ENCODE peak calls at places on chromosome 1, in eight cellular contexts. D, Z, J, A, O, P, N and U are unnamed samples.

GRCh38 chr1:151536499-151536898 is 3.6 kb upstream of the TUFT1 start:
- DNase-seq in N (no peak), J (no peak), A (no peak), O (no peak), P (no peak), D (no peak), Z (peak; percentile 72), U (no peak)

GRCh38 chr1:244424649-244425334 is 26.9 kb downstream of the ADSS2 start:
- DNase-seq in A (no peak), O (no peak), D (no peak), J (no peak), Z (no peak), N (no peak), P (no peak), U (no peak)

GRCh38 chr1:158045639-158046038 is 52.2 kb downstream of the KIRREL1 start:
- DNase-seq in O (peak; percentile 91), N (no peak), A (no peak), P (no peak), D (no peak), J (peak; percentile 72), Z (no peak), U (no peak)

GRCh38 chr1:173084292-173084691 is 33.6 kb upstream of the TNFSF18 start:
- DNase-seq in N (no peak), D (no peak), J (no peak), A (no peak), O (peak; percentile 53), Z (no peak), P (no peak), U (no peak)

GRCh38 chr1:240739139-240739538 is 127.2 kb upstream of the GREM2 start:
- DNase-seq in P (no peak), N (peak; percentile 34), J (no peak), Z (no peak), A (no peak), O (peak; percentile 60), D (no peak), U (no peak)

GRCh38 chr1:201013991-201014815 is 9.3 kb downstream of the KIF21B start:
- DNase-seq in D (no peak), N (no peak), J (no peak), Z (no peak), O (no peak), P (no peak), A (no peak), U (no peak)

GRCh38 chr1:69611316-69611715 is 43.6 kb downstream of the LRRC7 start:
- DNase-seq in P (no peak), A (no peak), O (no peak), D (no peak), Z (no peak), N (no peak), J (no peak), U (peak; percentile 35)

GRCh38 chr1:172275478-172275877 is 145.0 kb upstream of the C1orf105 start:
- DNase-seq in D (no peak), O (no peak), Z (no peak), N (no peak), J (no peak), A (no peak), P (no peak), U (no peak)

GRCh38 chr1:41192456-41193188 is 49.5 kb downstream of the SCMH1 start:
- DNase-seq in N (no peak), J (no peak), D (no peak), A (no peak), P (no peak), O (no peak), Z (no peak), U (no peak)

GRCh38 chr1:198124665-198125064 is 32.1 kb upstream of the NEK7 start:
- DNase-seq in D (no peak), J (no peak), O (no peak), N (no peak), P (no peak), Z (no peak), A (no peak), U (no peak)

GRCh38 chr1:219062161-219062560 is 111.5 kb upstream of the LYPLAL1 start:
- DNase-seq in A (no peak), D (no peak), P (no peak), O (peak; percentile 47), J (no peak), Z (no peak), N (peak; percentile 66), U (no peak)

GRCh38 chr1:96236156-96236739 is 485.3 kb upstream of the PTBP2 start:
- DNase-seq in N (peak; percentile 73), O (peak; percentile 56), A (no peak), P (peak; percentile 70), J (peak; percentile 35), D (no peak), Z (no peak), U (peak; percentile 38)

DNA sequence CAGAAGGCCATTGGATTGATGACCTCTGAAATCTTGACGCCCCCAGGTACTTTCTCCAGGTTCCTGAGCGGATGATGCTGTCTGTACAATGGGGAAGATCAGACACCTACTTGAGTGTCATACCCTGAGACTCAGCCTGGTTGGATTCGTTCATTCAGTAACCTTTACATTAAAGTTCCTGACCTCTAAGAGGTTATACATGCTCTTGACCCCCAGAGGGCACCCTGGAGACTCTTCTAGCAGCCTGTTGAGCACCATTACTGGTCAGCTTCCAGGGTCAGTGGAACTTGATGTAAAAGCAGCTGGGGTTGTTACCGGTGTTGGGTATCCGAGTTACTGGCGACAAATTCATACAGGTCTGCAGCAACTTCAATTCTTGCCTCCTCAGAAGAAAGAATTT is 114.3 kb upstream of the ZNF678 start:
- DNase-seq in D (peak; percentile 6), J (no peak), Z (no peak), P (peak; percentile 64), O (no peak), N (peak; percentile 63), A (no peak), U (no peak)
- TF ChIP-seq CTCF in D (no peak), J (peak; percentile 58), Z (no peak), P (peak; percentile 45), O (peak; percentile 30), N (peak; percentile 69), A (peak; percentile 22), U (peak; percentile 45)

GRCh38 chr1:1059494-1060280 is 14.4 kb downstream of the RNF223 start:
- DNase-seq in D (peak; percentile 89), A (peak; percentile 87), J (no peak), O (peak; percentile 61), P (peak; percentile 83), Z (peak; percentile 96), N (peak; percentile 97), U (peak; percentile 77)
- H3K4me3 ChIP-seq in D (peak overlapping the region; percentile 66), A (peak overlapping the region; percentile 65), J (peak overlapping the region; percentile 80), O (peak overlapping the region; percentile 61), P (no peak overlapping the region), Z (peak overlapping the region; percentile 10), N (peak overlapping the region; percentile 85), U (peak overlapping the region; percentile 60)

GRCh38 chr1:53834776-53835175 is 3.3 kb downstream of the NDC1 start:
- DNase-seq in N (no peak), O (no peak), P (no peak), D (no peak), Z (peak; percentile 66), A (no peak), J (no peak), U (no peak)

GRCh38 chr1:53842347-53842746 is 4.3 kb upstream of the NDC1 start:
- DNase-seq in P (no peak), J (no peak), O (no peak), N (no peak), D (no peak), Z (no peak), A (no peak), U (no peak)

GRCh38 chr1:53838654-53838974 is 518 bp upstream of the NDC1 start:
- DNase-seq in D (no peak), O (no peak), A (no peak), Z (no peak), N (no peak), P (no peak), J (no peak), U (no peak)

GRCh38 chr1:53835491-53835890 is 2.6 kb downstream of the NDC1 start:
- DNase-seq in N (peak; percentile 75), P (no peak), Z (no peak), J (no peak), O (peak; percentile 65), D (no peak), A (no peak), U (no peak)

DNA sequence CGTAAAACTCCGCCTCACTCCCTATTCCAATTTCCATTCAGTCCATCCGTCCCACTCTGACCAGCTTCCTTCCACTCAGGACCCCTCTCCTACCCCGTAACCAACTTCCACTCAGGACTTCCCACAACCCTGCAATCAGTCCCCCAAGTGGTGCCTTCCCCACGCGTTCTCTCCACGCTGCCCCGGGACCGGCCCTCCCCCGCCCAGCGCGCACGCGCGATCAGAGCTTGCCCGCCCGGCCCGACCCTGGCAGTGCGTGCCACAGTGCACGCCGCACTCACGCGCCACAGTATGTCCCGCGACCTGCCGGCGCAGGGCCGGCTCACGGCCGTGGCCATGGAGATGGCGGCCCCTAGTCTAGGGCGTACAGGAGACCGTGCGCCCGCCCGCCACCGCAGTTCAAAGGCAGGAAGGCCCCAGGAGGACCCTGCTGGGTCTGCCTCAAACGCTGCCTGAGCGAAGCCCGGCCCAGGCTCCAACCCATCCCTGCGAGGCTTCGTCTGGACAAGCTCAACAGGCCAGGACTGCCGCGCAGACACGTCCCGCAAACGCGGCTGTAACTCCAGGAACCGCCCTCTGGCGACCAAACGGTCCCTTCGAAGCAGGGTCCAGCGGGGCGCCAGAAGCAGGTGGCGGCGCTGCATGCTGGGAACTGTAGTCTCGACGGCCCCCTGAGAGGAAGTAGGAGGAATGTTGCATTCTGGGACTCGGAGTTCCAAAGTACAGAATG is at the start of gene NDC1:
- DNase-seq in A (peak; percentile 93), J (peak; percentile 72), D (peak; percentile 77), Z (peak; percentile 96), N (peak; percentile 96), O (peak; percentile 95), P (peak; percentile 97), U (peak; percentile 96)
- TF ChIP-seq CTCF in A (no peak), J (no peak), D (no peak), Z (no peak), N (no peak), O (no peak), P (no peak), U (peak; percentile 22)

GRCh38 chr1:50972766-50973165 is 2.7 kb downstream of the CDKN2C start:
- DNase-seq in Z (no peak), D (no peak), A (no peak), O (no peak), J (no peak), P (peak; percentile 40), N (no peak), U (peak; percentile 13)

GRCh38 chr1:50971748-50972305 is 1.8 kb downstream of the CDKN2C start:
- DNase-seq in P (no peak), O (no peak), J (no peak), A (no peak), N (peak; percentile 23), D (no peak), Z (no peak), U (peak; percentile 21)

GRCh38 chr1:50973875-50974617 is 4.0 kb downstream of the CDKN2C start:
- DNase-seq in P (no peak), J (no peak), Z (no peak), A (no peak), D (no peak), N (peak; percentile 57), O (no peak), U (no peak)

GRCh38 chr1:50974618-50974935 is 4.5 kb downstream of the CDKN2C start:
- DNase-seq in P (no peak), D (no peak), A (no peak), N (peak; percentile 35), Z (no peak), O (no peak), J (no peak), U (no peak)

DNA sequence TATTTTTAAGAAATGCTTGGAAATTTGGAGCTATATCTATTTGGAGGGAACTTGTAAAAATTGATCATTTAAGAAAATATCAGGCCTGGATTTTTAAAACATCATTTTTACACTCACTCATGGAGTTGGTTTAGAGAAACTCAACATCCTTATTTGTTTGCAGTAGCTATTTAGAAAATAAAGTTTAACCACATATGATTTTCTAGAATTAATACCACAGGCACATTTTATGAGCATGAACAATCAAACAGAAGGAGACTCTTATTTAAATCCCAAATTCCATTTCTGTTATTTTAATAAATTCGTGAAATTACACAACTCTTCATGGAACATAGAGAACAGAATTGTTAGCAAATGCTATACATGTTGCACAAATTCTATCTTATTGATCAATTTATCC is 3.2 kb downstream of the CDKN2C start:
- DNase-seq in N (no peak), Z (no peak), O (no peak), A (no peak), D (no peak), P (no peak), J (no peak), U (no peak)
- H3K4me3 ChIP-seq in N (peak overlapping the region; percentile 93), Z (no peak overlapping the region), O (no peak overlapping the region), A (no peak overlapping the region), D (no peak overlapping the region), P (no peak overlapping the region), J (no peak overlapping the region), U (no peak overlapping the region)